ENCODE peak calls at places on chromosomes 6 and 20, in five cellular contexts. D is activated CD4-positive, alpha-beta T cell treated with anti-CD3 and anti-CD28 coated beads for 36 hours; J is activated T-cell treated with anti-CD3 and anti-CD28 coated beads, Interleukin-2, amount 50 U/mL, for 72 hours; P is GM03348; F is 8988T. A is an unnamed sample.

GRCh38 chr6:109892451-109893435 is 85.4 kb upstream of the GPR6 start:
- DNase-seq in F (no peak), J (no peak), D (no peak), P (no peak), A (no peak)

GRCh38 chr6:166989427-166990034 is 9.7 kb upstream of the CEP43 start:
- DNase-seq in P (peak; percentile 38), J (no peak), F (no peak), D (peak; percentile 19), A (peak; percentile 39)

GRCh38 chr20:2245637-2246036 is 50.2 kb upstream of the TGM3 start:
- DNase-seq in F (no peak), J (no peak), D (no peak), P (no peak), A (no peak)

GRCh38 chr6:108735310-108735990 is 112.8 kb upstream of the ARMC2 start:
- DNase-seq in F (no peak), P (no peak), D (no peak), J (no peak), A (no peak)

GRCh38 chr20:53643031-53643832 is 49.6 kb upstream of the ZNF217 start:
- DNase-seq in F (peak; percentile 55), P (peak; percentile 82), J (peak; percentile 73), D (peak; percentile 80), A (peak; percentile 19)

GRCh38 chr6:17458971-17459370 is 65.6 kb downstream of the CAP2 start:
- DNase-seq in P (no peak), D (no peak), J (no peak), F (no peak), A (no peak)

GRCh38 chr6:82144852-82145332 is 102.7 kb downstream of the IBTK start:
- DNase-seq in P (peak; percentile 68), D (no peak), J (no peak), F (no peak), A (peak; percentile 87)

GRCh38 chr6:43842231-43842794 is 72.3 kb downstream of the VEGFA start:
- DNase-seq in F (no peak), J (no peak), D (no peak), P (peak; percentile 69), A (peak; percentile 24)

GRCh38 chr20:4876301-4876700 is 125.0 kb downstream of the SLC23A2 start:
- DNase-seq in F (no peak), P (no peak), D (no peak), J (no peak), A (no peak)

GRCh38 chr6:35842381-35842780 is 37.2 kb downstream of the LHFPL5 start:
- DNase-seq in J (no peak), F (no peak), D (no peak), P (no peak), A (no peak)

GRCh38 chr20:61246269-61246668 is 5.8 kb upstream of the CDH4 start:
- DNase-seq in P (no peak), D (no peak), J (no peak), F (no peak), A (no peak)

GRCh38 chr6:20879526-20879925 is 345.3 kb downstream of the CDKAL1 start:
- DNase-seq in F (no peak), J (no peak), D (no peak), P (no peak), A (no peak)

GRCh38 chr20:20366896-20367680 is 816 bp upstream of the INSM1 start:
- DNase-seq in J (no peak), F (no peak), P (no peak), D (peak; percentile 39), A (no peak)

GRCh38 chr6:31582230-31582601 is at the start of gene LTB:
- DNase-seq in J (peak; percentile 41), D (peak; percentile 60), P (no peak), F (no peak), A (no peak)

GRCh38 chr6:31765910-31766794 is 3.7 kb downstream of the SAPCD1 start:
- DNase-seq in J (no peak), F (no peak), P (peak; percentile 33), D (no peak), A (no peak)

GRCh38 chr6:105015482-105015881 is 58.6 kb downstream of the LIN28B start:
- DNase-seq in D (no peak), F (no peak), J (no peak), P (peak; percentile 51), A (peak; percentile 27)

GRCh38 chr6:14567031-14567430 is 449.5 kb downstream of the CD83 start:
- DNase-seq in D (no peak), J (no peak), P (no peak), F (no peak), A (no peak)

GRCh38 chr20:2273634-2274302 is 22.0 kb upstream of the TGM3 start:
- DNase-seq in F (no peak), J (no peak), D (no peak), P (no peak), A (no peak)

GRCh38 chr6:97674802-97675201 is 391.8 kb upstream of the MMS22L start:
- DNase-seq in D (no peak), F (no peak), P (peak; percentile 70), J (no peak), A (no peak)

A was measured in fibroblast of gingiva.